ENCODE peak calls at places on chromosomes 13 and 19, in eight cellular contexts. W is GM23338, Z is heart right ventricle, Q is thyroid gland, R is colonic mucosa, U is pancreas, B is body of pancreas, D is ascending aorta. P is an unnamed sample. For H3K27me3, the result is how much of the 10 kb centered on the place peaks cover.

GRCh38 chr13:63629591-63629990 is 2213.9 kb upstream of the PCDH20 start:
- DNase-seq in Q (peak), U (no peak), D (no peak), B (no peak), Z (no peak), W (no peak), R (no peak), P (no peak)

GRCh38 chr13:98484289-98485219 is 92.4 kb downstream of the STK24 start:
- DNase-seq in Q (peak), Z (peak), U (peak), D (peak), W (peak), R (peak), B (peak), P (peak)

GRCh38 chr19:51681286-51681956 is 11.7 kb upstream of the SPACA6 start:
- DNase-seq in Q (no peak), D (no peak), U (no peak), R (no peak), Z (no peak), W (peak), B (no peak), P (no peak)

GRCh38 chr19:35549174-35549788 is 3.9 kb downstream of the TMEM147 start:
- DNase-seq in Q (peak), Z (peak), B (peak), U (peak), D (no peak), R (peak), W (peak), P (peak)

GRCh38 chr19:39390460-39390758 is 497 bp downstream of the PAF1 start:
- DNase-seq in U (no peak), Q (peak), D (no peak), Z (peak), W (no peak), R (peak), B (peak), P (no peak)

GRCh38 chr19:18762125-18763023 is 28.7 kb downstream of the COMP start:
- DNase-seq in W (peak), R (peak), U (peak), Z (peak), B (peak), D (no peak), Q (peak), P (no peak)

GRCh38 chr19:51107406-51108065 is 673 bp downstream of the CTU1 start:
- DNase-seq in B (no peak), Q (no peak), Z (no peak), D (no peak), W (peak), U (no peak), R (no peak), P (peak)

GRCh38 chr19:28039677-28040381 is 1173.1 kb downstream of the UQCRFS1 start:
- DNase-seq in R (no peak), B (peak), Z (no peak), D (no peak), W (no peak), Q (no peak), U (peak), P (no peak)

GRCh38 chr19:50870417-50871089 is 2.7 kb upstream of the KLK2 start:
- DNase-seq in U (peak), D (no peak), W (peak), B (peak), Q (no peak), Z (no peak), R (no peak), P (no peak)

DNA sequence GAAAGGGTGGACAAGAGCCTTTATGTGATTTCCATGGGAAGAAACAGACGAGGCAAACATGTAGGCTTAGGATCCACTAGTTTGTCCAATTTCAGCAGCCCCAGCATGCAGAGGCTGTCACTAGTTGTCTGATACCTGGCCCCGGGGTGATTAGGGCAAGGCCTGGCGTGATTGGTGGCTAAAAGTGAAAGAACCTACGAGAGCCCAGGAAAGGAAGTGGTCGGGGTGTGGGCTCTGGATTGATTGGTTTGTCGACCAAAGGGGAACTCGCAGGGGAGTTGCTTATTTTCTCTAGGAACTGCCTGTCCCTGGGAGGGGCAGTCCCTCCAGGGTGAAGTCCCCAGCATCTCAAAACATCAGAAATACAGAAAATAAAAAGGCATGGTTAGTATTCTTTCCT is 64.2 kb upstream of the UQCRFS1 start:
- DNase-seq in R (no peak), U (no peak), Q (no peak), D (no peak), Z (peak), W (peak), B (peak), P (no peak)
- H3K27me3 ChIP-seq in R (under half), U (under half), Q (under half), D (under half), Z (under half), W (under half), B (under half), P (under half)

GRCh38 chr13:113401452-113402415 is 37.8 kb upstream of the GRTP1 start:
- DNase-seq in R (no peak), B (no peak), Z (no peak), W (no peak), D (no peak), U (no peak), Q (no peak), P (no peak)
- TF ChIP-seq CTCF in R (no peak), B (no peak), Z (no peak), W (no peak), D (no peak), U (no peak), Q (no peak), P (no peak)

GRCh38 chr13:99980201-99981114 is 1.1 kb upstream of the ZIC2 start:
- DNase-seq in Q (peak), Z (no peak), R (peak), B (peak), U (peak), D (no peak), W (peak), P (peak)
- H3K27me3 ChIP-seq in Q (half or more), Z (half or more), R (half or more), B (under half), U (half or more), D (half or more), W (half or more), P (under half)

GRCh38 chr19:45584332-45585157 is at the start of gene OPA3:
- DNase-seq in Z (peak), U (peak), Q (peak), D (peak), B (peak), R (peak), W (peak), P (peak)
- TF ChIP-seq CTCF in Z (no peak), U (no peak), Q (no peak), D (no peak), B (peak), R (no peak), W (no peak), P (no peak)

DNA sequence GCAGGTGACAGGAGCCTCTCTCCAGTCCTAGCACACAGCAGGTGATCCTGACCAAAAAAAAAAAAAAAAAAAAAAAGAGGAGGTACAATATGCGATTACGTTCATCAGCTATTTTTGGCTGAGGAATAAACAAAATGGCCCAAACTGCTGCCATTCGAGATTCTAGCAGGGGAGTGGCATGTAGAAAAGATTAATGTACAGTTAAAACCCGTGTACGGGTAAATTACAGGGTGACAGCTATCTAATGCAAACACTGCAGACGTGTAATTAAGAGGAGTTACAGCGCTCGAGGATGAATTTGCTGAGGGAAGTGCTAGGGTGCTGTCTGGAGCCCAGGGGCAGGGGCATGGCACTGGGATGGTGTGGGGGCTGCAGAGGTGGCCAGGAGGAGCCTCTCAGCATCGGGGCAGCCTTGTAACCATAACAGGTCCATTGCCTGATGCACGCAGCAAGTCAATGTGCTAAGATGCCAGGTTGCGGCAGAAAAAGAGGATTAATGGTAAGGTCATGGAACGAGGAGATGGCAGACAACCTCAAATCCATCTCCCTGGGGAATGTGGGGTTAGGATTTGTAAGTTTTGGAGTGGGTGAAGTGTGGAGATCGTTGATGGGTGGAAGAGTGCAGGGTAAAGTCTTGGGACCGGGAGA is 17.4 kb downstream of the CHST8 start:
- DNase-seq in B (no peak), D (no peak), Q (no peak), U (no peak), Z (no peak), R (no peak), W (no peak), P (no peak)
- H3K27me3 ChIP-seq in B (under half), D (under half), Q (under half), U (under half), Z (half or more), R (under half), W (under half), P (under half)